ENCODE peak calls at places on chromosomes 13 and 19, in nine cellular contexts. N, Y, Z, D, U, L, K, J and P are unnamed samples.

GRCh38 chr13:35727881-35728280 is 251.4 kb upstream of the MAB21L1 start:
- DNase-seq in K (no peak), J (no peak), L (no peak), Z (no peak), Y (no peak), U (no peak), N (no peak), D (no peak), P (peak; percentile 67)

GRCh38 chr13:95153647-95154405 is 147.4 kb downstream of the ABCC4 start:
- DNase-seq in N (no peak), D (peak; percentile 46), L (no peak), Z (no peak), J (no peak), Y (no peak), U (no peak), K (no peak), P (no peak)

GRCh38 chr19:4929186-4929585 is 19.9 kb downstream of the UHRF1 start:
- DNase-seq in U (no peak), Y (no peak), Z (no peak), K (no peak), L (no peak), D (peak; percentile 35), J (no peak), N (no peak), P (no peak)

GRCh38 chr13:69565334-69565733 is 542.3 kb upstream of the ATXN8OS start:
- DNase-seq in Y (no peak), J (no peak), D (no peak), L (no peak), Z (no peak), K (no peak), N (peak; percentile 59), U (no peak), P (peak; percentile 4)

GRCh38 chr19:28703400-28703956 is 509.5 kb downstream of the UQCRFS1 start:
- DNase-seq in Z (no peak), K (no peak), U (no peak), N (no peak), D (no peak), Y (no peak), J (no peak), L (no peak), P (no peak)

GRCh38 chr13:112062619-112063308 is 4.2 kb upstream of the SOX1 start:
- DNase-seq in N (no peak), U (no peak), D (no peak), K (no peak), Z (no peak), Y (no peak), L (no peak), J (no peak), P (no peak)

GRCh38 chr13:67137044-67137735 is 92.9 kb downstream of the PCDH9 start:
- DNase-seq in Y (no peak), D (peak; percentile 45), Z (no peak), K (no peak), N (no peak), J (no peak), U (no peak), L (no peak), P (no peak)

GRCh38 chr13:98298599-98298998 is 121.5 kb upstream of the RNF113B start:
- DNase-seq in J (no peak), L (no peak), U (no peak), N (peak; percentile 50), D (no peak), K (no peak), Z (no peak), Y (no peak), P (peak; percentile 19)

GRCh38 chr13:40031031-40031430 is 375.6 kb downstream of the COG6 start:
- DNase-seq in U (no peak), K (no peak), Y (no peak), J (no peak), L (no peak), D (peak; percentile 78), N (no peak), Z (no peak), P (peak; percentile 54)

GRCh38 chr13:33207616-33207964 is 78.0 kb downstream of the STARD13 start:
- DNase-seq in Y (no peak), Z (no peak), D (peak; percentile 90), K (no peak), L (no peak), N (no peak), U (no peak), J (peak; percentile 95), P (peak; percentile 91)

GRCh38 chr19:48121066-48121465 is 10.4 kb upstream of the PLA2G4C start:
- DNase-seq in J (no peak), N (no peak), D (no peak), L (no peak), Y (no peak), U (no peak), Z (no peak), K (no peak), P (no peak)

GRCh38 chr19:48122421-48122820 is 11.8 kb upstream of the PLA2G4C start:
- DNase-seq in L (no peak), Z (no peak), K (no peak), J (no peak), D (no peak), Y (no peak), U (no peak), N (no peak), P (no peak)

GRCh38 chr19:48127561-48127960 is 16.9 kb upstream of the PLA2G4C start:
- DNase-seq in N (no peak), Y (no peak), J (no peak), L (no peak), U (no peak), D (no peak), Z (no peak), K (no peak), P (no peak)

GRCh38 chr19:48121909-48122371 is 11.3 kb upstream of the PLA2G4C start:
- DNase-seq in J (no peak), L (no peak), Z (no peak), U (no peak), Y (no peak), D (peak; percentile 51), N (no peak), K (no peak), P (no peak)

DNA sequence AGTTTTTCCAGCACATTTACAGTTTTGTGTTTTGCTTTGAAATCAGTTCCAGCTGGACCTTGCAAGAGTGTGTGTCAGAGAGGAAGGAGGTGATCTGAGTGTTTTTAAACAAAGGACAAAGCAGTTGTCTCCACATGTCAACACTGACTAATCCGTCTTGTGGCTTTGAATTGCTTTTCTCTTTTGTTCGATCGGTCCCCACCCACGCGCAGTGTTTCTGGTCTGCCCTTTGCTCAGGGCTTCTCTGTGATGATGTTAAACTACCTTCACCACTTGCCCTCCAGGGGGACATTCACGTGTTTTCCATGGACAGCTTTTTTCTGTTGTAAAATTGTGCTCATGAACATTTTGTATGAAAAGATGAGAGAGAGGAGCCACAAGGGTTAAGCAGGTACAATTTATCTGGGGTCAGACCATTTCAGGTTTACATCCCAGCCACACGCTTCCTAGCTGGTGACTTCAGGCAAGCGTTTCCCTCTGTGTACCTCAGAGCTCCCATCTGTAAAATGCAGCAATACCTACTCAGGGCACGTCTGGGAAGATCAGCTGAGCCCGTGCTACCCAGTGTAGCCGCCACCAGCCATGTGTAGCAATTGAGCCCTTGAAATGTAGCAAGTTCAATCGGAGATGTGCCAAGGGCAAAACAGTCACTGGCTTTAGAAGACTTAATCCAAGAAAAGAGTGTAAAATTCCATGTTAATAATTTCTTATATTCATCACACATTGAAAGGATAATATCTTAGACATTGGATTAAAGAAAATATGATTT is 13.5 kb upstream of the PLA2G4C start:
- DNase-seq in L (no peak), Y (no peak), K (no peak), D (peak; percentile 51), J (peak; percentile 15), U (no peak), N (no peak), Z (no peak), P (peak; percentile 91)
- TF ChIP-seq CTCF in L (no peak), Y (no peak), K (no peak), D (peak; percentile 24), J (peak; percentile 23), U (no peak), N (no peak), Z (no peak), P (peak; percentile 56)

GRCh38 chr19:18063463-18063862 is 23.3 kb downstream of the IL12RB1 start:
- DNase-seq in Z (no peak), Y (no peak), J (no peak), K (no peak), U (no peak), D (no peak), N (no peak), L (peak; percentile 31), P (no peak)
- TF ChIP-seq CTCF in Z (no peak), Y (no peak), J (no peak), K (no peak), U (no peak), D (no peak), N (no peak), L (no peak), P (no peak)

GRCh38 chr13:30774214-30774730 is 38.9 kb downstream of the ALOX5AP start:
- DNase-seq in D (no peak), Y (no peak), U (no peak), K (no peak), Z (no peak), J (no peak), L (no peak), N (no peak), P (no peak)
- TF ChIP-seq CTCF in D (no peak), Y (no peak), U (no peak), K (no peak), Z (no peak), J (no peak), L (no peak), N (no peak), P (no peak)

GRCh38 chr19:58056261-58056660 is 2.8 kb upstream of the ZNF135 start:
- DNase-seq in D (no peak), L (no peak), N (no peak), K (no peak), Y (no peak), Z (no peak), U (no peak), J (no peak), P (no peak)

GRCh38 chr19:58054792-58055482 is 4.1 kb upstream of the ZNF135 start:
- DNase-seq in K (peak; percentile 51), L (no peak), Z (no peak), U (peak; percentile 25), N (no peak), J (no peak), Y (no peak), D (peak; percentile 19), P (no peak)

GRCh38 chr19:58052256-58052655 is 6.8 kb upstream of the ZNF135 start:
- DNase-seq in D (no peak), K (no peak), L (no peak), Y (no peak), U (no peak), N (no peak), Z (no peak), J (no peak), P (no peak)

GRCh38 chr19:58055483-58055874 is 3.6 kb upstream of the ZNF135 start:
- DNase-seq in K (no peak), U (no peak), Y (no peak), N (no peak), D (no peak), J (no peak), Z (no peak), L (no peak), P (no peak)

DNA sequence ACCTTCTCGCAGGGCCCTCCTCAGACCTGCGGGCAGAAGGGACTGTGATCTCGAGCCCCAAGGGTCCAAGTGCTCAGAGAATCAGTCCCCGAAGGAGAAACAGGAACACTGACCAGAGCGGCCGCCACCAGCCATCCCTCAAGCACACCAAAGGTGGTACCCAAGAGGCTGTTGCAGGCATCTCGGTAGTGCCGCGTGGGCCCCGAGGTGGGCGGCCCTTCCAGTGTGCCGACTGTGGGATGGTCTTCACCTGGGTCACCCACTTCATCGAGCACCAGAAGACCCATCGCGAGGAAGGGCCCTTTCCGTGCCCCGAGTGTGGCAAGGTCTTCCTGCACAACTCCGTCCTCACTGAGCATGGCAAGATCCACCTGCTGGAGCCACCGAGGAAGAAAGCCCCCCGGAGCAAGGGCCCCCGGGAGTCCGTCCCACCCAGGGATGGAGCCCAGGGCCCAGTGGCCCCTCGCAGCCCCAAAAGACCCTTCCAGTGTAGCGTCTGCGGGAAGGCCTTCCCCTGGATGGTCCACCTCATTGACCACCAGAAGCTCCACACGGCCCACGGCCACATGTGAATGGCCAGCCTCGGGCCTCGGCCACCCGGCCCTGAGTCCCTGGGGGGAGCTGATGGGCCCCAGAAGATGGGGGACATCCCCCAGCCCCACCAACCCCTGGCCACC is 5.5 kb upstream of the ZNF135 start:
- DNase-seq in K (no peak), J (no peak), Y (no peak), D (no peak), Z (no peak), L (no peak), N (no peak), U (no peak), P (no peak)
- TF ChIP-seq CTCF in K (no peak), J (no peak), Y (no peak), D (no peak), Z (no peak), L (no peak), N (no peak), U (no peak), P (no peak)